ENCODE peak calls at places on chromosomes 5 and 9, in four cellular contexts. K is CD8-positive, alpha-beta T cell; X is mesenchymal stem cell; N is neural progenitor cell. J is an unnamed sample. For H3K4me1, the result is how much of the 10 kb centered on the place peaks cover.

GRCh38 chr9:113219972-113220371 is 1.1 kb downstream of the FKBP15 start:
- DNase-seq in K (no peak), X (peak), N (no peak), J (no peak)

GRCh38 chr9:110123364-110124095 is 84.4 kb downstream of the C9orf152 start:
- DNase-seq in K (no peak), N (no peak), X (peak), J (no peak)

GRCh38 chr5:6712582-6713273 is 504 bp upstream of the TENT4A start:
- DNase-seq in N (peak), X (peak), K (peak), J (peak)

GRCh38 chr5:112649882-112650281 is 87.8 kb upstream of the APC start:
- DNase-seq in K (no peak), X (no peak), N (no peak), J (no peak)

GRCh38 chr5:120155873-120156272 is 308.2 kb upstream of the PRR16 start:
- DNase-seq in X (no peak), N (no peak), K (no peak), J (no peak)

GRCh38 chr5:137054335-137054734 is 444.8 kb downstream of the SPOCK1 start:
- DNase-seq in X (no peak), K (no peak), N (no peak), J (no peak)

GRCh38 chr5:177472460-177473441 is 683 bp downstream of the DBN1 start:
- DNase-seq in X (peak), K (peak), N (peak), J (no peak)

GRCh38 chr5:158640581-158640980 is 459.1 kb downstream of the EBF1 start:
- DNase-seq in X (peak), N (no peak), K (no peak), J (no peak)

GRCh38 chr5:91307023-91307422 is 76.1 kb downstream of the ARRDC3 start:
- DNase-seq in N (no peak), X (no peak), K (no peak), J (no peak)

GRCh38 chr9:121997791-121998190 is 95.3 kb downstream of the TTLL11 start:
- DNase-seq in K (no peak), X (peak), N (no peak), J (no peak)

GRCh38 chr9:90966475-90967150 is 165.0 kb downstream of the SYK start:
- DNase-seq in K (no peak), X (peak), N (no peak), J (no peak)

GRCh38 chr5:4228708-4229107 is 633.1 kb downstream of the IRX1 start:
- DNase-seq in N (no peak), K (no peak), X (no peak), J (no peak)

GRCh38 chr5:53469946-53470687 is 10.3 kb upstream of the FST start:
- DNase-seq in X (no peak), N (no peak), K (no peak), J (no peak)

GRCh38 chr5:117893211-117893610 is 1095.1 kb downstream of the DTWD2 start:
- DNase-seq in N (no peak), X (no peak), K (no peak), J (no peak)

GRCh38 chr5:115389799-115390382 is 93.4 kb upstream of the CCDC112 start:
- DNase-seq in N (no peak), X (no peak), K (no peak), J (no peak)

GRCh38 chr9:135463140-135463539 is 16.4 kb upstream of the PPP1R26 start:
- DNase-seq in K (no peak), N (no peak), X (peak), J (no peak)

GRCh38 chr5:157686841-157687554 is 15.7 kb downstream of the C5orf52 start:
- DNase-seq in N (no peak), K (no peak), X (no peak), J (no peak)

GRCh38 chr9:112848316-112849151 is 42.1 kb downstream of the SLC46A2 start:
- DNase-seq in X (no peak), N (peak), K (no peak), J (no peak)

GRCh38 chr9:84947412-84947972 is 278.0 kb downstream of the NTRK2 start:
- DNase-seq in N (no peak), K (no peak), X (no peak), J (no peak)

GRCh38 chr5:135255461-135256178 is 143.4 kb downstream of the MACROH2A1 start:
- DNase-seq in X (no peak), K (no peak), N (no peak), J (no peak)

GRCh38 chr9:130977811-130978221 is 31.2 kb upstream of the LAMC3 start:
- DNase-seq in K (no peak), X (no peak), N (no peak), J (no peak)

GRCh38 chr9:75090579-75090978 is 2.3 kb downstream of the OSTF1 start:
- DNase-seq in K (no peak), X (no peak), N (no peak), J (no peak)

GRCh38 chr9:27529316-27530278 is at the start of gene MOB3B:
- DNase-seq in K (peak), N (peak), X (peak), J (peak)

GRCh38 chr5:67880358-67880810 is 335.2 kb upstream of the PIK3R1 start:
- DNase-seq in X (no peak), N (no peak), K (no peak), J (no peak)

GRCh38 chr5:93313672-93314071 is 267.3 kb downstream of the NR2F1-AS1 start:
- DNase-seq in X (no peak), N (no peak), K (no peak), J (no peak)

GRCh38 chr5:178227929-178228328 is 4.7 kb downstream of the PHYKPL start:
- DNase-seq in N (no peak), K (no peak), X (no peak), J (no peak)

GRCh38 chr5:152270117-152270516 is 135.0 kb downstream of the NMUR2 start:
- DNase-seq in X (no peak), K (no peak), N (no peak), J (no peak)

GRCh38 chr9:95383845-95384244 is 66.3 kb upstream of the FANCC start:
- DNase-seq in K (no peak), N (no peak), X (peak), J (no peak)

GRCh38 chr9:72029986-72030385 is 30.4 kb downstream of the C9orf57 start:
- DNase-seq in K (no peak), X (no peak), N (no peak), J (no peak)

GRCh38 chr9:76198336-76198735 is 195.9 kb downstream of the RFK start:
- DNase-seq in K (no peak), X (no peak), N (no peak), J (no peak)

GRCh38 chr5:135847976-135848375 is 13.5 kb downstream of the SLC25A48 start:
- DNase-seq in N (no peak), K (no peak), X (no peak), J (no peak)

GRCh38 chr5:55226027-55226933 is 835 bp downstream of the MCIDAS start:
- DNase-seq in X (peak), K (no peak), N (peak), J (no peak)

GRCh38 chr9:114803459-114803858 is 2.4 kb downstream of the TNFSF15 start:
- DNase-seq in K (no peak), X (no peak), N (no peak), J (no peak)

GRCh38 chr9:116544896-116545295 is 142.2 kb upstream of the TRIM32 start:
- DNase-seq in N (no peak), X (no peak), K (no peak), J (no peak)

GRCh38 chr9:116549786-116550660 is 137.1 kb upstream of the TRIM32 start:
- DNase-seq in X (peak), K (no peak), N (no peak), J (no peak)

GRCh38 chr9:116547729-116548426 is 139.2 kb upstream of the TRIM32 start:
- DNase-seq in N (no peak), X (no peak), K (no peak), J (no peak)

GRCh38 chr9:116549061-116549664 is 137.9 kb upstream of the TRIM32 start:
- DNase-seq in K (no peak), X (peak), N (no peak), J (no peak)

GRCh38 chr9:116546711-116547581 is 140.2 kb upstream of the TRIM32 start:
- DNase-seq in N (no peak), K (no peak), X (peak), J (no peak)
- H3K4me1 ChIP-seq in N (under half), K (under half), X (under half), J (under half)

GRCh38 chr9:129012893-129013448 is 15.2 kb downstream of the SH3GLB2 start:
- DNase-seq in K (no peak), N (no peak), X (no peak), J (no peak)
- H3K27ac ChIP-seq in K (no peak), N (no peak), X (no peak), J (no peak)

GRCh38 chr9:133977421-133978201 is 14.5 kb downstream of the VAV2 start:
- DNase-seq in X (no peak), K (no peak), N (no peak), J (no peak)

GRCh38 chr9:133976888-133977287 is 15.2 kb downstream of the VAV2 start:
- DNase-seq in N (no peak), X (no peak), K (no peak), J (no peak)

GRCh38 chr9:133979124-133979920 is 12.8 kb downstream of the VAV2 start:
- DNase-seq in X (peak), K (no peak), N (peak), J (no peak)

GRCh38 chr9:133979921-133980863 is 11.9 kb downstream of the VAV2 start:
- DNase-seq in K (no peak), X (no peak), N (no peak), J (no peak)

GRCh38 chr9:133978226-133979123 is 13.6 kb downstream of the VAV2 start:
- DNase-seq in N (no peak), K (no peak), X (no peak), J (no peak)
- H3K4me3 ChIP-seq in N (no peak), K (no peak), X (no peak), J (no peak)

DNA sequence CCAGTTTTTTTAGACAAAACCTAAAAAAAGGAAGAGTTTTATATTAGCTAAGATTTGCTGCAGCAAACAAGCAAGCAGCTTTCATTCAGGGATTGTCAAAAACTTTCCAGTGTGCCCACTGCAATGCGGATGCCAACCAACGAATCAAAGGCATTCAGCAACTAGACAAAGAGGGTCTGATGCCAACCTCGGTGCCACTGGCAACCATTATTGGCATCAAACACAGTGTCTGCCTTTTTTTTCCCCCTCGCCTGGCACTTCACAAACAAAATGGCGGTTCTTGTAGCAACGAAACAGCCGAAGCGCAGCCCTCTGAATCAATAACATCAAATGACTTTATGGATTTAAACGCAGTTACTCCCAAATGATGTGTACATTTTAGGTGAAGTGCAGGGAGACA is 10.4 kb downstream of the NFIB start:
- DNase-seq in K (no peak), X (no peak), N (no peak), J (no peak)
- H3K4me1 ChIP-seq in K (under half), X (under half), N (under half), J (under half)

GRCh38 chr5:95728494-95729114 is 2.5 kb upstream of the RHOBTB3 start:
- DNase-seq in N (no peak), X (peak), K (no peak), J (no peak)
- H3K27ac ChIP-seq in N (no peak), X (no peak), K (no peak), J (no peak)

GRCh38 chr9:133474853-133475252 is 4.0 kb downstream of the SLC2A6 start:
- DNase-seq in K (no peak), N (no peak), X (no peak), J (no peak)

GRCh38 chr9:133476941-133477340 is 2.0 kb downstream of the SLC2A6 start:
- DNase-seq in K (no peak), N (no peak), X (no peak), J (no peak)

GRCh38 chr9:133476531-133476930 is 2.4 kb downstream of the SLC2A6 start:
- DNase-seq in X (peak), N (no peak), K (no peak), J (no peak)

GRCh38 chr9:133475292-133475941 is 3.5 kb downstream of the SLC2A6 start:
- DNase-seq in N (no peak), X (no peak), K (no peak), J (no peak)

DNA sequence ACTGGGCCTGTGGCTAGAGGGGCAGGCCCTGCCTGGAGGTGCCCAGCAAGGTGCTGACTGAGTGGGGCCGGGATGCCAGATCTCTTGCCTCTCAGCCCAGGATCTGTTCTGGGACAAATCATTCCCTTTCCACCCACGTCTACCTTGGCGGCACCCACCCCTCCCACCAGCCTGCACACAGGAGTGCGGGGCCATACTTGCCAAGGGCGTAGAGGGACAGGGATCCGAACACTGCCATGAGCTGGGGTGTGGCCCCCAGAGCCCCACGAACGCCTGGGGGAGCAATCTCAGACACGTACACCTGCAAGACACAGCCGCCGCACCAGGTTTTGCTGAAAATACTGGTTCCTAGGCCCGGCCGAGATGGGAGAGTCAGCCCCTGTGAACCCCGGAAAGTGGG is 2.9 kb downstream of the SLC2A6 start:
- DNase-seq in N (no peak), X (no peak), K (no peak), J (no peak)
- H3K4me3 ChIP-seq in N (no peak), X (no peak), K (no peak), J (no peak)

GRCh38 chr5:86640998-86641397 is 23.3 kb downstream of the COX7C start:
- DNase-seq in K (no peak), N (no peak), X (no peak), J (no peak)

GRCh38 chr5:86644843-86645242 is 27.1 kb downstream of the COX7C start:
- DNase-seq in N (no peak), X (no peak), K (no peak), J (no peak)

DNA sequence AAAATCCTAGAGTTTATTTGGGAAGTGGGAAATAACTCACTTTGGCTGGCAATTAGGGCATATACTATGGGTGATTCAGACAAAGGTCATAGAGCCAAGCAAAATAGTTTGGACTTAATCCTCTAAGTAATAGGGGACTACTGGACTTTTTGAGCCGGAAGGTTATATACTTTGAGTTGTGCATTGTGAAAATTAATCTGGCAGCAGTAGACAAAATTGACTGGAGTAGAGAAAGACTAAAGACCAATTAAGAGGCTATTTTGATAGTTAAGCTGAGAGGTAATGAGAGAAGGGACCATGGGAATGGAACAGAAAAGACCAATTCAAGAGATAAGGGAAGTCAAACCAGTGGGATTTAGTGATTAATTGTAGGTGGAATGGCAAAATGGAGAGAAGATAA is 28.9 kb downstream of the COX7C start:
- DNase-seq in X (no peak), N (no peak), K (no peak), J (no peak)
- H3K4me1 ChIP-seq in X (under half), N (under half), K (under half), J (under half)

DNA sequence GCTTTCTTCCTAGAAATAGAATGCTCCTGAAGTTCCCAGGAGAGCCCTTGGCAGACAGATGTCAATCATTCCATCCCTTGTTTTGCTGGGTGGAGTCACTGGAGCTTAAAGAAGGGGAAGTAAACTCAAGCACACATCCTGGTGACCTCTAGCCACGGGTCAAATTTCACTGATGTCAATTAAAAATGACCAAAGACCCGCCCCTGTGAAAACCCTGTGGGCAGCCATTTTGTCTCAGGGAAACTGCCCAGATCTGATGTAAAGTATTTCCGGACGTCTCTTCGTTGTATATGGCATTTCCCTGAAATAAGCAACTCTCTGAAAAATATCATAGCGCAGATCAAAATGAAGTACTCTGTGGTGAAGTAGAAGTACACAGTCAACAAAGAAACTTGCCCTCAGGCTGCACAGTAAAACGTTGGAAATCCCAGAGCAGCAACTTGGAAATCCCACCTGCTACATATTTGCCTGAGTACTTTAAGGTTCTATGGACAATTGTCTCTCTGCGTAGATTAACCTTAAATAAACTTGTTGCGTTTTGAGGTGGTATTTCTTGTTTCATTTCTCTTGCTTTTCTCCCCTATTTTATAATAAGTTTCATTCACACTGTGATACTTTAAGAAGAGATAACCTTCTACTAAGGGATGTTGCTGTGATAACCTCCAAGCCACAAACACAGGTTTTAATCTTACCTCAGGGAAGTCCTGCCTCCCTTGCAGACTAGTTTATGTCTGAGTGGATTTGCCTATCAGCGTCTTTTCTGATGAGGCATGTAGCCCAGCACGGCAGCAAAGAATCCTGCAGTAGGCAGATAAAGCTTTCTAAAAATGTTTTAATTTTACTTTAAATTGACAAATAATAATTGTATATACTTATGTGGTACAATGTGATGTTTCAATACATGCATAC is 60.9 kb upstream of the PIP5K1B start:
- DNase-seq in X (no peak), N (peak), K (no peak), J (no peak)
- H3K27ac ChIP-seq in X (no peak), N (no peak), K (no peak), J (no peak)

GRCh38 chr5:179241175-179241574 is 104.1 kb downstream of the ADAMTS2 start:
- DNase-seq in K (no peak), X (no peak), N (no peak), J (no peak)
- H3K4me3 ChIP-seq in K (no peak), X (no peak), N (no peak), J (no peak)